ENCODE peak calls at places on chromosomes 11 and 22, in seven cellular contexts. One of them, this sample, is unnamed.
A peak's percentile ranks its signal among the peaks of the same experiment; 100 is the strongest.

GRCh38 chr11:87173185-87174039 is 135.7 kb downstream of the TMEM135 start:
- DNase-seq in HepG2: peak; percentile 19
- DNase-seq in astrocyte of the hippocampus: peak; percentile 61
- DNase-seq in fibroblast of lung: peak; percentile 73
- DNase-seq in COR-L47: no peak
- DNase-seq in amniotic stem cell: no peak
- DNase-seq in ascending aorta: no peak
- DNase-seq in this sample: no peak

GRCh38 chr11:103633037-103633788 is 403.2 kb upstream of the DDI1 start:
- DNase-seq in astrocyte of the hippocampus: peak; percentile 83
- DNase-seq in ascending aorta: no peak
- DNase-seq in amniotic stem cell: no peak
- DNase-seq in COR-L47: no peak
- DNase-seq in fibroblast of lung: peak; percentile 17
- DNase-seq in HepG2: no peak
- DNase-seq in this sample: no peak

GRCh38 chr11:2105536-2105935 is 33.7 kb downstream of the IGF2 start:
- DNase-seq in HepG2: no peak
- DNase-seq in amniotic stem cell: no peak
- DNase-seq in COR-L47: no peak
- DNase-seq in fibroblast of lung: no peak
- DNase-seq in ascending aorta: no peak
- DNase-seq in astrocyte of the hippocampus: no peak
- DNase-seq in this sample: no peak

GRCh38 chr11:1830500-1831223 is 4.1 kb upstream of the SYT8 start:
- DNase-seq in fibroblast of lung: no peak
- DNase-seq in COR-L47: no peak
- DNase-seq in astrocyte of the hippocampus: no peak
- DNase-seq in amniotic stem cell: no peak
- DNase-seq in ascending aorta: no peak
- DNase-seq in HepG2: peak; percentile 74
- DNase-seq in this sample: peak; percentile 99

GRCh38 chr22:49574861-49575702 is 252.6 kb downstream of the BRD1 start:
- DNase-seq in fibroblast of lung: no peak
- DNase-seq in COR-L47: no peak
- DNase-seq in ascending aorta: peak; percentile 37
- DNase-seq in astrocyte of the hippocampus: no peak
- DNase-seq in amniotic stem cell: no peak
- DNase-seq in HepG2: no peak
- DNase-seq in this sample: no peak

GRCh38 chr22:28899199-28899853 is 16.0 kb downstream of the ZNRF3 start:
- DNase-seq in fibroblast of lung: peak; percentile 32
- DNase-seq in astrocyte of the hippocampus: peak; percentile 79
- DNase-seq in amniotic stem cell: no peak
- DNase-seq in HepG2: no peak
- DNase-seq in ascending aorta: no peak
- DNase-seq in COR-L47: no peak
- DNase-seq in this sample: no peak

GRCh38 chr11:128548655-128549255 is 38.6 kb downstream of the ETS1 start:
- DNase-seq in fibroblast of lung: peak; percentile 80
- DNase-seq in astrocyte of the hippocampus: peak; percentile 52
- DNase-seq in amniotic stem cell: no peak
- DNase-seq in ascending aorta: peak; percentile 70
- DNase-seq in COR-L47: no peak
- DNase-seq in HepG2: no peak
- DNase-seq in this sample: no peak

GRCh38 chr22:37752189-37753061 is 55.3 kb upstream of the GCAT start:
- DNase-seq in HepG2: peak; percentile 73
- DNase-seq in amniotic stem cell: peak; percentile 87
- DNase-seq in COR-L47: no peak
- DNase-seq in fibroblast of lung: peak; percentile 97
- DNase-seq in ascending aorta: peak; percentile 96
- DNase-seq in astrocyte of the hippocampus: peak; percentile 95
- DNase-seq in this sample: peak; percentile 69

GRCh38 chr22:43402128-43402527 is 9.7 kb upstream of the MPPED1 start:
- DNase-seq in amniotic stem cell: no peak
- DNase-seq in fibroblast of lung: no peak
- DNase-seq in ascending aorta: no peak
- DNase-seq in astrocyte of the hippocampus: no peak
- DNase-seq in COR-L47: no peak
- DNase-seq in HepG2: no peak
- DNase-seq in this sample: no peak

GRCh38 chr11:131499199-131499598 is 128.8 kb downstream of the NTM start:
- DNase-seq in amniotic stem cell: no peak
- DNase-seq in COR-L47: no peak
- DNase-seq in ascending aorta: no peak
- DNase-seq in fibroblast of lung: no peak
- DNase-seq in astrocyte of the hippocampus: no peak
- DNase-seq in HepG2: no peak
- DNase-seq in this sample: no peak